ENCODE peak calls at places on chromosome 3, in ten cellular contexts. One of them, this sample, is unnamed.

GRCh38 chr3:185658504-185658912 is 72.4 kb downstream of the SENP2 start:
- DNase-seq in esophagus muscularis mucosa: peak
- DNase-seq in B cell: no peak
- DNase-seq in left lung: peak
- DNase-seq in left ventricle myocardium inferior: peak
- DNase-seq in A549: peak
- DNase-seq in AG10803: peak
- DNase-seq in breast epithelium: no peak
- DNase-seq in progenitor cell of endocrine pancreas: no peak
- DNase-seq in fibroblast of pulmonary artery: peak
- DNase-seq in this sample: no peak

GRCh38 chr3:45922039-45922326 is 21.3 kb upstream of the CXCR6 start:
- DNase-seq in fibroblast of pulmonary artery: no peak
- DNase-seq in breast epithelium: no peak
- DNase-seq in AG10803: no peak
- DNase-seq in left lung: no peak
- DNase-seq in A549: no peak
- DNase-seq in B cell: no peak
- DNase-seq in esophagus muscularis mucosa: no peak
- DNase-seq in progenitor cell of endocrine pancreas: no peak
- DNase-seq in left ventricle myocardium inferior: no peak
- DNase-seq in this sample: no peak

GRCh38 chr3:23778451-23778850 is 27.3 kb upstream of the UBE2E1 start:
- DNase-seq in A549: no peak
- DNase-seq in esophagus muscularis mucosa: no peak
- DNase-seq in fibroblast of pulmonary artery: peak
- DNase-seq in AG10803: peak
- DNase-seq in breast epithelium: no peak
- DNase-seq in left ventricle myocardium inferior: no peak
- DNase-seq in progenitor cell of endocrine pancreas: no peak
- DNase-seq in B cell: no peak
- DNase-seq in left lung: no peak
- DNase-seq in this sample: no peak

GRCh38 chr3:163935411-163935810 is 1142.9 kb downstream of the SI start:
- DNase-seq in A549: no peak
- DNase-seq in AG10803: no peak
- DNase-seq in left ventricle myocardium inferior: no peak
- DNase-seq in progenitor cell of endocrine pancreas: no peak
- DNase-seq in left lung: no peak
- DNase-seq in esophagus muscularis mucosa: no peak
- DNase-seq in B cell: no peak
- DNase-seq in breast epithelium: no peak
- DNase-seq in fibroblast of pulmonary artery: no peak
- DNase-seq in this sample: no peak

GRCh38 chr3:134242649-134243637 is 7.7 kb downstream of the RYK start:
- DNase-seq in esophagus muscularis mucosa: no peak
- DNase-seq in AG10803: peak
- DNase-seq in breast epithelium: no peak
- DNase-seq in left lung: no peak
- DNase-seq in progenitor cell of endocrine pancreas: no peak
- DNase-seq in B cell: no peak
- DNase-seq in left ventricle myocardium inferior: no peak
- DNase-seq in A549: no peak
- DNase-seq in fibroblast of pulmonary artery: peak
- DNase-seq in this sample: no peak

GRCh38 chr3:51710631-51711351 is 3.9 kb downstream of the GRM2 start:
- DNase-seq in breast epithelium: peak
- DNase-seq in fibroblast of pulmonary artery: no peak
- DNase-seq in AG10803: no peak
- DNase-seq in B cell: peak
- DNase-seq in A549: no peak
- DNase-seq in left ventricle myocardium inferior: no peak
- DNase-seq in progenitor cell of endocrine pancreas: no peak
- DNase-seq in left lung: peak
- DNase-seq in esophagus muscularis mucosa: no peak
- DNase-seq in this sample: no peak

GRCh38 chr3:64977308-64978100 is 289.7 kb upstream of the ADAMTS9 start:
- DNase-seq in fibroblast of pulmonary artery: peak
- DNase-seq in esophagus muscularis mucosa: no peak
- DNase-seq in A549: no peak
- DNase-seq in left lung: no peak
- DNase-seq in AG10803: peak
- DNase-seq in breast epithelium: no peak
- DNase-seq in left ventricle myocardium inferior: no peak
- DNase-seq in B cell: no peak
- DNase-seq in progenitor cell of endocrine pancreas: no peak
- DNase-seq in this sample: no peak

GRCh38 chr3:175608351-175608750 is 749.2 kb downstream of the NAALADL2 start:
- DNase-seq in fibroblast of pulmonary artery: no peak
- DNase-seq in AG10803: no peak
- DNase-seq in esophagus muscularis mucosa: no peak
- DNase-seq in progenitor cell of endocrine pancreas: no peak
- DNase-seq in breast epithelium: no peak
- DNase-seq in left ventricle myocardium inferior: no peak
- DNase-seq in B cell: no peak
- DNase-seq in A549: no peak
- DNase-seq in left lung: no peak
- DNase-seq in this sample: no peak

GRCh38 chr3:57026918-57027317 is 33.5 kb upstream of the SPATA12 start:
- DNase-seq in left ventricle myocardium inferior: no peak
- DNase-seq in breast epithelium: no peak
- DNase-seq in left lung: no peak
- DNase-seq in progenitor cell of endocrine pancreas: no peak
- DNase-seq in fibroblast of pulmonary artery: peak
- DNase-seq in AG10803: peak
- DNase-seq in A549: no peak
- DNase-seq in esophagus muscularis mucosa: no peak
- DNase-seq in B cell: no peak
- DNase-seq in this sample: no peak

GRCh38 chr3:197151562-197151961 is 121.9 kb upstream of the MELTF start:
- DNase-seq in esophagus muscularis mucosa: no peak
- DNase-seq in fibroblast of pulmonary artery: peak
- DNase-seq in left lung: peak
- DNase-seq in AG10803: peak
- DNase-seq in breast epithelium: no peak
- DNase-seq in B cell: no peak
- DNase-seq in progenitor cell of endocrine pancreas: no peak
- DNase-seq in A549: no peak
- DNase-seq in left ventricle myocardium inferior: no peak
- DNase-seq in this sample: no peak

GRCh38 chr3:104846270-104846669 is 520.4 kb upstream of the ALCAM start:
- DNase-seq in B cell: no peak
- DNase-seq in AG10803: peak
- DNase-seq in left ventricle myocardium inferior: no peak
- DNase-seq in esophagus muscularis mucosa: no peak
- DNase-seq in left lung: no peak
- DNase-seq in A549: no peak
- DNase-seq in fibroblast of pulmonary artery: peak
- DNase-seq in breast epithelium: no peak
- DNase-seq in progenitor cell of endocrine pancreas: no peak
- DNase-seq in this sample: no peak

GRCh38 chr3:64111083-64111482 is 87.8 kb upstream of the PSMD6 start:
- DNase-seq in A549: no peak
- DNase-seq in fibroblast of pulmonary artery: no peak
- DNase-seq in breast epithelium: no peak
- DNase-seq in progenitor cell of endocrine pancreas: no peak
- DNase-seq in left lung: no peak
- DNase-seq in left ventricle myocardium inferior: no peak
- DNase-seq in esophagus muscularis mucosa: no peak
- DNase-seq in B cell: no peak
- DNase-seq in AG10803: no peak
- DNase-seq in this sample: no peak

GRCh38 chr3:108416111-108416869 is 94.1 kb downstream of the MYH15 start:
- DNase-seq in B cell: no peak
- DNase-seq in AG10803: no peak
- DNase-seq in progenitor cell of endocrine pancreas: no peak
- DNase-seq in left ventricle myocardium inferior: no peak
- DNase-seq in fibroblast of pulmonary artery: no peak
- DNase-seq in A549: no peak
- DNase-seq in left lung: no peak
- DNase-seq in esophagus muscularis mucosa: no peak
- DNase-seq in breast epithelium: no peak
- DNase-seq in this sample: no peak

GRCh38 chr3:186193534-186194450 is 84.9 kb upstream of the ETV5 start:
- DNase-seq in breast epithelium: no peak
- DNase-seq in A549: no peak
- DNase-seq in fibroblast of pulmonary artery: no peak
- DNase-seq in AG10803: no peak
- DNase-seq in B cell: peak
- DNase-seq in progenitor cell of endocrine pancreas: peak
- DNase-seq in left ventricle myocardium inferior: no peak
- DNase-seq in esophagus muscularis mucosa: no peak
- DNase-seq in left lung: no peak
- DNase-seq in this sample: peak

DNA sequence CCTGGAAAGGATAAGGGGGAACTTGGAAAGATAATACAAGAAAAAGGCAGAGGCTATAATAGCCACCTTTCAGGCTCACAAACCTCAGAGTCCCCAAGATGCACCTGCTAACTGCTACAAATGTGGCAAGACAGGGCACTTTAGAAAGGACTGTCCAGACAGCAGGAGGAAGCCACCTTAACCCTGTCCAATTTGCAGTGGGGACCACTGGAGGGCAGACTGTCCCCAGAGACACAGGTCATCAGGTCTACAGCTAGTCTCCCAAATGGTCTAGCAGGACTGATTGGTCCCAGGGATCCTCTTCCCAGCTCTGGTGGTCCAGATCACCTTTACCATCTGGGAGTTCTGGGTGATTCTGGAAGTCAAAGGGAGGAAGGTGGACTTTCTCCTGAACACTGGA is 882.5 kb upstream of the GBE1 start:
- DNase-seq in esophagus muscularis mucosa: no peak
- DNase-seq in left lung: no peak
- DNase-seq in AG10803: no peak
- DNase-seq in fibroblast of pulmonary artery: no peak
- DNase-seq in B cell: no peak
- DNase-seq in progenitor cell of endocrine pancreas: no peak
- DNase-seq in A549: no peak
- DNase-seq in left ventricle myocardium inferior: no peak
- DNase-seq in breast epithelium: no peak
- DNase-seq in this sample: no peak
- TF ChIP-seq CTCF in esophagus muscularis mucosa: no peak
- TF ChIP-seq CTCF in left lung: no peak
- TF ChIP-seq CTCF in AG10803: no peak
- TF ChIP-seq CTCF in fibroblast of pulmonary artery: no peak
- TF ChIP-seq CTCF in B cell: no peak
- TF ChIP-seq CTCF in progenitor cell of endocrine pancreas: peak
- TF ChIP-seq CTCF in A549: no peak
- TF ChIP-seq CTCF in left ventricle myocardium inferior: no peak
- TF ChIP-seq CTCF in breast epithelium: no peak
- TF ChIP-seq CTCF in this sample: no peak

GRCh38 chr3:131386429-131386926 is 4.9 kb downstream of the NUDT16 start:
- DNase-seq in left lung: peak
- DNase-seq in left ventricle myocardium inferior: peak
- DNase-seq in AG10803: peak
- DNase-seq in esophagus muscularis mucosa: no peak
- DNase-seq in breast epithelium: no peak
- DNase-seq in fibroblast of pulmonary artery: peak
- DNase-seq in progenitor cell of endocrine pancreas: no peak
- DNase-seq in A549: no peak
- DNase-seq in B cell: no peak
- DNase-seq in this sample: no peak

DNA sequence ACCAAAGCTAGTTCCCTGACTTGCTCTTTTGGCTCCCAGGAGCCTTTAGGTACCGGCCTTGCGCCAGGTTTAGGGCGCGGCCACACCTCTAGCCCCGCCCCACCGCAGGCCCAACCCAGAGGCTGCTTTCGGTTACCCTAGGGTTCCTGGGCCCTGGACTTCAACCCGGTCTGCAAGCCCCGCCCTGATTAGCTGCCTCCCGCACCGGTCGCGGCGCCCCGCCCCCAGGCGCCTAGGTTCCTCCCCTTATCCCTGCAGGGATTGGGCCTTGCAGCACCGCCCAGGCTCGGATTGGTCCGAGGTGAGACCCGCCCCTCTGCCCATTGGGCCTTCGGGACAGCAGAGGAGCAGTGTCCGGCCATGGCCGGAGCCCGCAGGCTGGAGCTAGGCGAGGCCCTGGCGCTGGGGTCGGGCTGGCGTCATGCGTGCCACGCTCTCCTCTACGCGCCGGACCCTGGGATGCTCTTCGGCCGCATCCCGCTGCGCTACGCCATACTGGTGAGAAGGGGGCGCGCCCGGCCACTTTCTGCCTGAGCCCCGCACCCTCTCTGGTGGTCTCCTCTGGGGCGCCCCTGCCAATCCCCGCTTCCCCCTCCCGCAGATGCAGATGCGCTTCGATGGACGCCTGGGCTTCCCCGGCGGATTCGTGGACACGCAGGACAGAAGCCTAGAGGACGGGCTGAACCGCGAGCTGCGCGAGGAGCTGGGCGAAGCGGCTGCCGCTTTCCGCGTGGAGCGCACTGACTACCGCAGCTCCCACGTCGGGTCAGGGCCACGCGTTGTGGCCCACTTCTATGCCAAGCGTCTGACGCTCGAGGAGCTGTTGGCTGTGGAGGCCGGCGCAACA is at the start of gene NUDT16:
- DNase-seq in progenitor cell of endocrine pancreas: peak
- DNase-seq in B cell: peak
- DNase-seq in left lung: peak
- DNase-seq in esophagus muscularis mucosa: peak
- DNase-seq in A549: peak
- DNase-seq in breast epithelium: peak
- DNase-seq in AG10803: peak
- DNase-seq in left ventricle myocardium inferior: peak
- DNase-seq in fibroblast of pulmonary artery: peak
- DNase-seq in this sample: peak
- TF ChIP-seq CTCF in progenitor cell of endocrine pancreas: peak
- TF ChIP-seq CTCF in B cell: peak
- TF ChIP-seq CTCF in left lung: no peak
- TF ChIP-seq CTCF in esophagus muscularis mucosa: no peak
- TF ChIP-seq CTCF in A549: no peak
- TF ChIP-seq CTCF in breast epithelium: no peak
- TF ChIP-seq CTCF in AG10803: no peak
- TF ChIP-seq CTCF in left ventricle myocardium inferior: no peak
- TF ChIP-seq CTCF in fibroblast of pulmonary artery: no peak
- TF ChIP-seq CTCF in this sample: no peak

GRCh38 chr3:13027154-13027553 is 46.1 kb downstream of the IQSEC1 start:
- DNase-seq in esophagus muscularis mucosa: no peak
- DNase-seq in B cell: no peak
- DNase-seq in A549: no peak
- DNase-seq in left lung: no peak
- DNase-seq in fibroblast of pulmonary artery: no peak
- DNase-seq in breast epithelium: no peak
- DNase-seq in AG10803: no peak
- DNase-seq in progenitor cell of endocrine pancreas: no peak
- DNase-seq in left ventricle myocardium inferior: no peak
- DNase-seq in this sample: no peak
- TF ChIP-seq CTCF in esophagus muscularis mucosa: no peak
- TF ChIP-seq CTCF in B cell: no peak
- TF ChIP-seq CTCF in A549: no peak
- TF ChIP-seq CTCF in left lung: no peak
- TF ChIP-seq CTCF in fibroblast of pulmonary artery: no peak
- TF ChIP-seq CTCF in breast epithelium: no peak
- TF ChIP-seq CTCF in AG10803: no peak
- TF ChIP-seq CTCF in progenitor cell of endocrine pancreas: peak
- TF ChIP-seq CTCF in left ventricle myocardium inferior: no peak
- TF ChIP-seq CTCF in this sample: no peak

DNA sequence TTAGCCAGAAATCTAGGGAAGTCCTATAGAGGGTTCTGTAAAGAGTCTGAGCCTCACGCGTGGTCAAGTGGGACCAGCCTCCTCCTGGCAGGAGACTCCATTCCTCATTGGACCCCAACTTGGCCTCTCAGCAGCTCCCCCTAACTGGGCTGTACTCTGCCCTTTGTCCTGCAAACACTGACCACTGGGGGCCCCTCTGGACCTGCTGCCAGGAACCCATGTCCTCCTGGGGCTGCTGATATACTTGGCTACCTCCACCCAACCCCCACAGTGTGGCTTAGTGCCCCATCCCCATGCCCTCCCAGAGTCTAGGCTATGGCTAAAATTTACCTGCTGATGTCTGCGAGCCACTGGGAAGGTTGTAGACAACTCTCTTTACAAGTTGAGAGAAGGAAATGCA is 62.7 kb downstream of the UBP1 start:
- DNase-seq in esophagus muscularis mucosa: no peak
- DNase-seq in breast epithelium: no peak
- DNase-seq in left ventricle myocardium inferior: no peak
- DNase-seq in AG10803: no peak
- DNase-seq in A549: no peak
- DNase-seq in fibroblast of pulmonary artery: no peak
- DNase-seq in progenitor cell of endocrine pancreas: no peak
- DNase-seq in B cell: no peak
- DNase-seq in left lung: no peak
- DNase-seq in this sample: no peak
- TF ChIP-seq CTCF in esophagus muscularis mucosa: no peak
- TF ChIP-seq CTCF in breast epithelium: no peak
- TF ChIP-seq CTCF in left ventricle myocardium inferior: no peak
- TF ChIP-seq CTCF in AG10803: no peak
- TF ChIP-seq CTCF in A549: no peak
- TF ChIP-seq CTCF in fibroblast of pulmonary artery: no peak
- TF ChIP-seq CTCF in progenitor cell of endocrine pancreas: no peak
- TF ChIP-seq CTCF in B cell: no peak
- TF ChIP-seq CTCF in left lung: no peak
- TF ChIP-seq CTCF in this sample: no peak

This sample was measured in mesothelial cell of epicardium.